ENCODE peak calls at places on chromosome X, in ten cellular contexts. K, N, B, F, Q, E, O, R, M and J are unnamed samples.

GRCh38 chrX:130055103-130055502 is 55.2 kb downstream of the ELF4 start:
- DNase-seq in F (no peak), O (no peak), R (peak), B (no peak), N (no peak), Q (peak), M (no peak), E (no peak), K (no peak), J (no peak)

GRCh38 chrX:37717708-37718107 is 32.1 kb downstream of the XK start:
- DNase-seq in F (no peak), M (no peak), B (no peak), K (no peak), Q (no peak), N (no peak), O (no peak), E (no peak), R (no peak), J (no peak)

GRCh38 chrX:130523460-130524394 is 121.9 kb downstream of the RBMX2 start:
- DNase-seq in Q (peak), F (no peak), K (peak), E (no peak), O (no peak), M (peak), R (peak), N (peak), B (no peak), J (no peak)

GRCh38 chrX:148354906-148355305 is 145.5 kb upstream of the AFF2 start:
- DNase-seq in F (no peak), M (no peak), N (no peak), E (no peak), Q (no peak), O (no peak), K (no peak), R (no peak), B (no peak), J (no peak)

GRCh38 chrX:151711154-151711553 is 4.7 kb upstream of the FATE1 start:
- DNase-seq in O (no peak), E (no peak), B (no peak), K (no peak), N (no peak), Q (no peak), R (no peak), M (peak), F (no peak), J (no peak)

GRCh38 chrX:53379747-53380146 is 42.7 kb downstream of the SMC1A start:
- DNase-seq in N (no peak), Q (no peak), F (no peak), M (no peak), E (no peak), K (no peak), O (no peak), B (no peak), R (no peak), J (no peak)

GRCh38 chrX:12372111-12372510 is 233.8 kb downstream of the FRMPD4 start:
- DNase-seq in K (no peak), M (no peak), R (no peak), F (no peak), O (no peak), N (no peak), E (no peak), B (no peak), Q (no peak), J (no peak)

GRCh38 chrX:124346064-124346876 is at the start of gene SH2D1A:
- DNase-seq in B (peak), E (no peak), O (no peak), N (no peak), F (no peak), M (no peak), Q (no peak), K (no peak), R (no peak), J (no peak)

GRCh38 chrX:132071260-132071659 is 48.2 kb downstream of the STK26 start:
- DNase-seq in O (no peak), E (no peak), F (no peak), B (no peak), N (no peak), R (peak), K (peak), M (no peak), Q (peak), J (no peak)

GRCh38 chrX:24285082-24285481 is 28.8 kb downstream of the SUPT20HL2 start:
- DNase-seq in O (no peak), K (no peak), N (no peak), M (no peak), E (no peak), B (no peak), R (no peak), Q (no peak), F (no peak), J (no peak)

GRCh38 chrX:13535371-13535770 is 34.0 kb upstream of the EGFL6 start:
- DNase-seq in M (no peak), R (no peak), E (no peak), N (no peak), K (no peak), O (no peak), B (no peak), Q (no peak), F (no peak), J (no peak)

GRCh38 chrX:2589186-2590020 is 88.6 kb upstream of the DHRSX start:
- DNase-seq in O (no peak), R (no peak), M (peak), E (no peak), B (no peak), Q (no peak), F (no peak), K (no peak), N (no peak), J (no peak)

GRCh38 chrX:113644426-113644825 is 803.8 kb upstream of the AMOT start:
- DNase-seq in F (no peak), R (peak), M (no peak), E (no peak), N (no peak), B (no peak), K (no peak), Q (no peak), O (no peak), J (no peak)

GRCh38 chrX:96684339-96685204 is at the start of gene DIAPH2:
- DNase-seq in F (peak), B (peak), Q (peak), E (peak), N (peak), R (peak), M (peak), K (peak), O (peak), J (peak)

GRCh38 chrX:149527705-149528104 is 13.1 kb upstream of the EOLA1 start:
- DNase-seq in B (no peak), R (peak), K (peak), F (no peak), O (no peak), E (no peak), N (no peak), M (no peak), Q (no peak), J (no peak)

GRCh38 chrX:97844943-97845342 is 961.2 kb downstream of the RPA4 start:
- DNase-seq in N (no peak), K (no peak), O (no peak), F (no peak), Q (no peak), R (no peak), E (peak), B (no peak), M (peak), J (peak)

GRCh38 chrX:11944486-11944885 is 186.4 kb downstream of the MSL3 start:
- DNase-seq in R (peak), F (no peak), K (peak), O (no peak), B (no peak), E (no peak), M (no peak), Q (peak), N (no peak), J (no peak)

GRCh38 chrX:85111347-85111746 is 107.7 kb downstream of the APOOL start:
- DNase-seq in B (no peak), M (no peak), K (peak), Q (peak), O (no peak), R (no peak), N (no peak), F (no peak), E (no peak), J (no peak)

GRCh38 chrX:1316527-1316926 is 20.1 kb upstream of the IL3RA start:
- DNase-seq in F (peak), K (no peak), R (no peak), O (peak), Q (no peak), E (peak), B (no peak), N (peak), M (peak), J (peak)

GRCh38 chrX:102966701-102967100 is 29.6 kb downstream of the RAB40AL start:
- DNase-seq in N (no peak), O (no peak), K (no peak), R (no peak), B (no peak), M (no peak), F (no peak), Q (no peak), E (no peak), J (no peak)

GRCh38 chrX:10615931-10616780 is 4.2 kb downstream of the MID1 start:
- DNase-seq in N (no peak), B (no peak), K (peak), E (no peak), F (no peak), R (peak), Q (peak), O (peak), M (no peak), J (peak)

GRCh38 chrX:115399306-115399705 is 109.8 kb downstream of the LUZP4 start:
- DNase-seq in R (no peak), Q (no peak), B (no peak), O (no peak), M (no peak), N (no peak), F (no peak), K (no peak), E (no peak), J (no peak)

GRCh38 chrX:152024710-152025109 is 50.2 kb upstream of the GABRE start:
- DNase-seq in F (no peak), B (no peak), O (no peak), M (no peak), R (no peak), K (no peak), Q (no peak), E (no peak), N (no peak), J (no peak)

GRCh38 chrX:15447985-15448639 is 45.0 kb downstream of the PIR start:
- DNase-seq in N (no peak), M (no peak), K (peak), B (no peak), R (peak), F (no peak), E (no peak), O (no peak), Q (no peak), J (no peak)

GRCh38 chrX:22748093-22748999 is 251.4 kb upstream of the DDX53 start:
- DNase-seq in M (no peak), F (no peak), R (peak), B (peak), O (peak), K (peak), Q (peak), E (no peak), N (no peak), J (no peak)

GRCh38 chrX:153714256-153714655 is 9.9 kb downstream of the BCAP31 start:
- DNase-seq in M (no peak), K (no peak), R (no peak), F (no peak), E (no peak), O (no peak), Q (no peak), N (no peak), B (no peak), J (no peak)

GRCh38 chrX:121000589-121000988 is 15.0 kb upstream of the CT47A1 start:
- DNase-seq in N (no peak), F (no peak), Q (no peak), R (no peak), B (no peak), E (no peak), M (no peak), O (no peak), K (no peak), J (no peak)

GRCh38 chrX:108307408-108308085 is 130.7 kb downstream of the COL4A6 start:
- DNase-seq in R (no peak), M (no peak), N (peak), F (no peak), Q (no peak), O (peak), K (no peak), E (peak), B (no peak), J (no peak)

GRCh38 chrX:129877401-129877800 is 28.6 kb upstream of the UTP14A start:
- DNase-seq in M (no peak), F (no peak), K (no peak), Q (no peak), O (no peak), R (no peak), B (no peak), E (no peak), N (no peak), J (no peak)

GRCh38 chrX:23981222-23981621 is 45.8 kb downstream of the KLHL15 start:
- DNase-seq in K (no peak), B (no peak), E (no peak), M (no peak), O (no peak), Q (no peak), R (no peak), F (no peak), N (no peak), J (no peak)

GRCh38 chrX:140664939-140665338 is 44.6 kb upstream of the LINC00632 start:
- DNase-seq in R (peak), N (no peak), Q (peak), B (no peak), E (no peak), K (peak), M (no peak), O (no peak), F (no peak), J (no peak)

GRCh38 chrX:15143050-15143824 is 126.6 kb downstream of the ASB9 start:
- DNase-seq in N (peak), F (no peak), B (peak), K (peak), R (peak), M (no peak), E (no peak), Q (peak), O (peak), J (no peak)

GRCh38 chrX:120453985-120454384 is 15.1 kb downstream of the LAMP2 start:
- DNase-seq in O (no peak), B (no peak), F (no peak), R (peak), E (no peak), Q (no peak), K (no peak), M (no peak), N (no peak), J (no peak)

GRCh38 chrX:66602381-66602938 is 36.4 kb downstream of the EDA2R start:
- DNase-seq in F (no peak), Q (no peak), R (no peak), O (no peak), B (no peak), K (no peak), N (no peak), M (no peak), E (no peak), J (no peak)

GRCh38 chrX:22486326-22486725 is 213.6 kb downstream of the CBLL2 start:
- DNase-seq in R (no peak), M (no peak), N (no peak), K (no peak), F (no peak), B (no peak), E (no peak), O (no peak), Q (no peak), J (no peak)

GRCh38 chrX:118554511-118554910 is 58.9 kb downstream of the DOCK11 start:
- DNase-seq in N (no peak), B (no peak), R (no peak), M (no peak), F (no peak), E (no peak), O (no peak), K (no peak), Q (no peak), J (no peak)

GRCh38 chrX:113512700-113513395 is 672.2 kb upstream of the AMOT start:
- DNase-seq in F (no peak), R (peak), K (no peak), Q (peak), N (no peak), O (no peak), B (no peak), M (no peak), E (no peak), J (no peak)

GRCh38 chrX:39809326-39809725 is 288.4 kb downstream of the BCOR start:
- DNase-seq in F (no peak), E (no peak), Q (peak), O (no peak), K (no peak), N (no peak), M (no peak), R (peak), B (no peak), J (no peak)
- H3K27ac ChIP-seq in F (no peak), E (no peak), Q (peak), O (no peak), K (no peak), N (no peak), M (no peak), R (no peak), B (no peak), J (no peak)

GRCh38 chrX:9339603-9340569 is 125.0 kb upstream of the TBL1X start:
- DNase-seq in O (no peak), B (no peak), E (no peak), K (no peak), N (no peak), F (no peak), R (peak), M (no peak), Q (peak), J (peak)
- H3K27ac ChIP-seq in O (no peak), B (peak), E (peak), K (peak), N (peak), F (peak), R (no peak), M (peak), Q (no peak), J (peak)

GRCh38 chrX:63686878-63687714 is 97.9 kb downstream of the ARHGEF9 start:
- DNase-seq in R (peak), K (peak), N (no peak), E (no peak), M (no peak), Q (peak), B (no peak), F (no peak), O (no peak), J (no peak)
- H3K27ac ChIP-seq in R (no peak), K (no peak), N (no peak), E (no peak), M (no peak), Q (no peak), B (no peak), F (no peak), O (no peak), J (no peak)

GRCh38 chrX:72569786-72570185 is 2.9 kb downstream of the HDAC8 start:
- DNase-seq in N (no peak), Q (peak), R (peak), F (no peak), M (no peak), E (no peak), K (no peak), B (no peak), O (no peak), J (no peak)

GRCh38 chrX:72573158-72573511 is 492 bp upstream of the HDAC8 start:
- DNase-seq in K (no peak), Q (no peak), M (no peak), B (no peak), R (no peak), N (no peak), F (no peak), O (no peak), E (no peak), J (no peak)

GRCh38 chrX:72576161-72576896 is 3.7 kb upstream of the HDAC8 start:
- DNase-seq in O (no peak), B (no peak), Q (peak), N (no peak), K (no peak), E (no peak), R (peak), M (no peak), F (no peak), J (no peak)

GRCh38 chrX:72568406-72569092 is 4.1 kb downstream of the HDAC8 start:
- DNase-seq in B (no peak), F (no peak), Q (peak), K (no peak), M (no peak), O (no peak), R (no peak), N (no peak), E (no peak), J (no peak)

GRCh38 chrX:72572248-72573157 is at the start of gene HDAC8:
- DNase-seq in M (peak), E (peak), R (peak), N (peak), K (peak), F (peak), Q (peak), O (peak), B (peak), J (peak)
- H3K27ac ChIP-seq in M (no peak), E (peak), R (peak), N (peak), K (peak), F (peak), Q (peak), O (peak), B (no peak), J (peak)

DNA sequence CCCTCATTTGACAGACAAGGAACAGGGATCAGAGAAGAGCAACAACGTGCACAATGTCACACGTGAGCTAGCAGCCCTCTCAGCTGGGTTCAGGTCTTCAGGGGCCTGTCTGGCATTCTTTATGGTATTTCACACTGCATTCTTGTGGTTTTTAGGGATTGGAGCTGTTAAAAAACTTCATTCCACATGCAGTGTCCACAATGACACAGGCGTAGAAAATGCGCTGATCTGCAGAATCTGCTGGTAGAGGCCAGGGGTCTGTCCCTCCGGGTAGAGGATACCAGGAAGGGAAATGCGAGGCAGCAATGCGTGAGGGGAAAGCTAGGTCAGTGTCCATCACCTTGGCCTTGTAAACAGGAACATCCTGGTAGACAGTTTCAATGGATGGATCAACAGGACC is 36.6 kb downstream of the MAP7D3 start:
- DNase-seq in N (no peak), B (no peak), E (no peak), F (no peak), M (no peak), R (peak), Q (peak), O (no peak), K (no peak), J (no peak)
- H3K27ac ChIP-seq in N (no peak), B (no peak), E (peak), F (peak), M (no peak), R (peak), Q (peak), O (no peak), K (no peak), J (peak)

DNA sequence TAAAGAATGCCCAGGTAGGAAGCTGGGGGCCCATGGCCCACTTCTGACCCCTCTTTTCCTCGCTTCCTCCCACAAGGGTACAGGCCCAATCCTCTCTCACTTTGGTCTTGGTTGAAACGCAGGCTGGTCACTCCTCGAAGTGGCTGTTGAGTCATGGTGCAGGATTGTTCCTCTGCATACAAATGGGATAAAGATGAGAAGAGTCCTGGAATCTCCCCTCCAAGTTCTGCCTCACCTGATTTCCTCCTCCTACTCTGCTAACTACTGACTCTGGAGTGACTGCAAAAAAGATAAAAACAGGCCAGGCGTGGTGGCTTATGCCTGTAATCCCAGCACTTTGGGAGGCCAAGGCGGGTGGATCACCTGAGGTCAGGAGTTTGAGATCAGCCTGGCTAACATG is 1.7 kb downstream of the WDR45 start:
- DNase-seq in K (no peak), Q (no peak), R (no peak), N (no peak), O (no peak), F (no peak), E (no peak), B (no peak), M (no peak), J (no peak)
- H3K27ac ChIP-seq in K (no peak), Q (no peak), R (no peak), N (no peak), O (no peak), F (no peak), E (no peak), B (no peak), M (no peak), J (no peak)

DNA sequence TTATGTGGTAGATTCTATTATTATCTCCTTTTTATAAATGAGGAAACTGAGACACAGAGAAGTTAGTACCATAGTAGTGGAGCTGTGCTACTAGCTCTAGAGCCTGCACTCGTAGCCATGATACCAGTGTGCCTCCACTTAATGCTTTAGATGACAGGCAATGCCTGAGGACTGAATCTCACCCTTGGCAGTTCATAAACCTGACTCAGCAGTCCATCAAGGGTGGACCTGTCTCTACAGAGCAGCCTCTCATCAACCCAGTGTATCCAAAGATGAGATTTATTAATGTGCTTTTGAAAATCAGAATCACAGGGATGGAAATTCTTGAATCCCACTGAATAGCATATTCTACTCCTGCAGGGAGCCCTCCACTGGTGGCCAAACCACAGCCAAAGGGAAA is 483.2 kb upstream of the DIPK2B start:
- DNase-seq in M (no peak), F (no peak), B (no peak), Q (no peak), R (no peak), K (no peak), N (no peak), O (no peak), E (no peak), J (no peak)
- H3K27ac ChIP-seq in M (no peak), F (no peak), B (no peak), Q (no peak), R (no peak), K (no peak), N (no peak), O (no peak), E (no peak), J (no peak)